ENCODE peak calls at places on chromosomes 6 and 20, in five cellular contexts. S is amygdala; Z is stimulated activated CD4-positive, alpha-beta T cell treated with anti-CD3 and anti-CD28 coated beads, TNF-alpha, amount 100 ng/mL, for 1 hour; C is small intestine; W is skeletal muscle cell. X is an unnamed sample.

GRCh38 chr6:134254118-134254517 is 63.8 kb downstream of the SGK1 start:
- DNase-seq in W (no peak), C (no peak), Z (no peak), S (no peak), X (no peak)

GRCh38 chr6:167825759-167826229 is 917 bp upstream of the AFDN start:
- DNase-seq in Z (no peak), S (no peak), W (no peak), C (peak; percentile 84), X (no peak)

GRCh38 chr6:169955796-169956493 is 204.5 kb downstream of the ERMARD start:
- DNase-seq in W (no peak), S (no peak), C (no peak), Z (no peak), X (no peak)

GRCh38 chr6:168387426-168387825 is 53.6 kb upstream of the SMOC2 start:
- DNase-seq in C (no peak), S (no peak), W (no peak), Z (no peak), X (no peak)

GRCh38 chr6:127115032-127115661 is 3.3 kb upstream of the RSPO3 start:
- DNase-seq in S (no peak), Z (no peak), C (no peak), W (peak; percentile 67), X (no peak)

GRCh38 chr6:170152989-170153388 is 137.9 kb downstream of the DLL1 start:
- DNase-seq in W (no peak), Z (no peak), S (no peak), C (peak; percentile 42), X (no peak)

GRCh38 chr6:106513813-106514212 is 115.5 kb downstream of the RTN4IP1 start:
- DNase-seq in S (no peak), Z (no peak), C (no peak), W (no peak), X (no peak)

GRCh38 chr6:146578054-146578453 is 20.7 kb upstream of the ADGB start:
- DNase-seq in Z (no peak), C (no peak), S (no peak), W (no peak), X (no peak)

GRCh38 chr6:47349931-47350330 is 40.2 kb upstream of the TNFRSF21 start:
- DNase-seq in W (no peak), Z (no peak), S (no peak), C (no peak), X (no peak)

GRCh38 chr6:49646130-49646824 is 9.6 kb upstream of the RHAG start:
- DNase-seq in Z (no peak), W (no peak), S (no peak), C (no peak), X (no peak)

GRCh38 chr6:34657307-34657978 is 39.1 kb downstream of the ILRUN start:
- DNase-seq in Z (no peak), S (no peak), C (peak; percentile 98), W (peak; percentile 64), X (peak; percentile 77)

GRCh38 chr6:105982761-105983600 is 103.2 kb upstream of the PRDM1 start:
- DNase-seq in W (no peak), Z (no peak), C (no peak), S (no peak), X (no peak)

GRCh38 chr6:39426057-39426592 is 103.6 kb upstream of the KCNK16 start:
- DNase-seq in Z (no peak), C (no peak), W (peak; percentile 56), S (no peak), X (no peak)

GRCh38 chr20:33518071-33518470 is 28.2 kb downstream of the CBFA2T2 start:
- DNase-seq in S (no peak), W (no peak), C (no peak), Z (no peak), X (peak; percentile 51)

GRCh38 chr6:137236581-137237355 is 17.6 kb upstream of the IFNGR1 start:
- DNase-seq in Z (no peak), W (no peak), C (no peak), S (no peak), X (no peak)

GRCh38 chr20:12458241-12458640 is 540.5 kb downstream of the BTBD3 start:
- DNase-seq in S (no peak), C (no peak), W (no peak), Z (no peak), X (no peak)

GRCh38 chr20:50286174-50286511 is 95.5 kb downstream of the CEBPB start:
- DNase-seq in W (no peak), S (no peak), C (no peak), Z (no peak), X (no peak)

X was measured in glomerular endothelial cell.